ENCODE peak calls at places on chromosome 9, in five cellular contexts. One of them, this sample, is unnamed.

GRCh38 chr9:112091805-112092204 is 83.3 kb downstream of the SUSD1 start:
- DNase-seq in NCI-H2081: peak
- DNase-seq in SW 1271: peak
- DNase-seq in Caco-2: no peak
- DNase-seq in posterior vena cava: no peak
- DNase-seq in this sample: peak

GRCh38 chr9:129069128-129069824 is 11.6 kb upstream of the DOLPP1 start:
- DNase-seq in NCI-H2081: no peak
- DNase-seq in SW 1271: no peak
- DNase-seq in Caco-2: no peak
- DNase-seq in posterior vena cava: peak
- DNase-seq in this sample: peak

GRCh38 chr9:935348-935965 is 41.0 kb upstream of the DMRT3 start:
- DNase-seq in NCI-H2081: peak
- DNase-seq in SW 1271: no peak
- DNase-seq in Caco-2: peak
- DNase-seq in posterior vena cava: no peak
- DNase-seq in this sample: no peak

GRCh38 chr9:110452227-110452801 is 114.7 kb upstream of the TXNDC8 start:
- DNase-seq in NCI-H2081: no peak
- DNase-seq in SW 1271: peak
- DNase-seq in Caco-2: no peak
- DNase-seq in posterior vena cava: no peak
- DNase-seq in this sample: no peak

GRCh38 chr9:93091056-93091452 is 5.0 kb upstream of the CARD19 start:
- DNase-seq in NCI-H2081: no peak
- DNase-seq in SW 1271: no peak
- DNase-seq in Caco-2: no peak
- DNase-seq in posterior vena cava: peak
- DNase-seq in this sample: no peak

GRCh38 chr9:133848471-133848870 is 110.3 kb upstream of the SARDH start:
- DNase-seq in NCI-H2081: no peak
- DNase-seq in SW 1271: no peak
- DNase-seq in Caco-2: no peak
- DNase-seq in posterior vena cava: no peak
- DNase-seq in this sample: no peak

GRCh38 chr9:136808075-136808780 is 480 bp downstream of the RABL6 start:
- DNase-seq in NCI-H2081: no peak
- DNase-seq in SW 1271: no peak
- DNase-seq in Caco-2: peak
- DNase-seq in posterior vena cava: no peak
- DNase-seq in this sample: no peak

GRCh38 chr9:87063883-87064282 is 116.6 kb upstream of the GAS1 start:
- DNase-seq in NCI-H2081: no peak
- DNase-seq in SW 1271: no peak
- DNase-seq in Caco-2: no peak
- DNase-seq in posterior vena cava: no peak
- DNase-seq in this sample: no peak

GRCh38 chr9:38196721-38197120 is 127.7 kb upstream of the SHB start:
- DNase-seq in NCI-H2081: no peak
- DNase-seq in SW 1271: no peak
- DNase-seq in Caco-2: no peak
- DNase-seq in posterior vena cava: no peak
- DNase-seq in this sample: no peak

GRCh38 chr9:123678038-123678877 is 251.7 kb downstream of the DENND1A start:
- DNase-seq in NCI-H2081: peak
- DNase-seq in SW 1271: no peak
- DNase-seq in Caco-2: peak
- DNase-seq in posterior vena cava: no peak
- DNase-seq in this sample: no peak

GRCh38 chr9:136968333-136969127 is 8.8 kb upstream of the PTGDS start:
- DNase-seq in NCI-H2081: no peak
- DNase-seq in SW 1271: no peak
- DNase-seq in Caco-2: no peak
- DNase-seq in posterior vena cava: no peak
- DNase-seq in this sample: no peak

GRCh38 chr9:113966394-113966793 is 90.3 kb downstream of the ZNF618 start:
- DNase-seq in NCI-H2081: no peak
- DNase-seq in SW 1271: no peak
- DNase-seq in Caco-2: no peak
- DNase-seq in posterior vena cava: no peak
- DNase-seq in this sample: no peak

GRCh38 chr9:107813287-107813686 is 323.7 kb upstream of the KLF4 start:
- DNase-seq in NCI-H2081: no peak
- DNase-seq in SW 1271: no peak
- DNase-seq in Caco-2: no peak
- DNase-seq in posterior vena cava: no peak
- DNase-seq in this sample: no peak

GRCh38 chr9:114033397-114034103 is 44.5 kb downstream of the AMBP start:
- DNase-seq in NCI-H2081: no peak
- DNase-seq in SW 1271: no peak
- DNase-seq in Caco-2: peak
- DNase-seq in posterior vena cava: peak
- DNase-seq in this sample: no peak

GRCh38 chr9:2967779-2968178 is 123.9 kb upstream of the PUM3 start:
- DNase-seq in NCI-H2081: no peak
- DNase-seq in SW 1271: no peak
- DNase-seq in Caco-2: no peak
- DNase-seq in posterior vena cava: no peak
- DNase-seq in this sample: no peak

GRCh38 chr9:134165357-134166315 is 1.3 kb upstream of the RNU6ATAC start:
- DNase-seq in NCI-H2081: no peak
- DNase-seq in SW 1271: no peak
- DNase-seq in Caco-2: peak
- DNase-seq in posterior vena cava: peak
- DNase-seq in this sample: no peak

GRCh38 chr9:134839441-134840125 is 41.0 kb upstream of the FCN2 start:
- DNase-seq in NCI-H2081: no peak
- DNase-seq in SW 1271: no peak
- DNase-seq in Caco-2: no peak
- DNase-seq in posterior vena cava: no peak
- DNase-seq in this sample: no peak

GRCh38 chr9:135907006-135907434 is 326 bp downstream of the CAMSAP1 start:
- DNase-seq in NCI-H2081: no peak
- DNase-seq in SW 1271: no peak
- DNase-seq in Caco-2: no peak
- DNase-seq in posterior vena cava: no peak
- DNase-seq in this sample: no peak

GRCh38 chr9:71073494-71073893 is 47.9 kb downstream of the TRPM3 start:
- DNase-seq in NCI-H2081: no peak
- DNase-seq in SW 1271: no peak
- DNase-seq in Caco-2: no peak
- DNase-seq in posterior vena cava: no peak
- DNase-seq in this sample: no peak

GRCh38 chr9:2817987-2818386 is 25.9 kb downstream of the PUM3 start:
- DNase-seq in NCI-H2081: no peak
- DNase-seq in SW 1271: no peak
- DNase-seq in Caco-2: no peak
- DNase-seq in posterior vena cava: no peak
- DNase-seq in this sample: no peak

GRCh38 chr9:22068369-22068768 is 59.3 kb upstream of the CDKN2B start:
- DNase-seq in NCI-H2081: no peak
- DNase-seq in SW 1271: no peak
- DNase-seq in Caco-2: no peak
- DNase-seq in posterior vena cava: no peak
- DNase-seq in this sample: no peak

GRCh38 chr9:72753261-72753893 is 199.5 kb downstream of the ALDH1A1 start:
- DNase-seq in NCI-H2081: peak
- DNase-seq in SW 1271: no peak
- DNase-seq in Caco-2: no peak
- DNase-seq in posterior vena cava: no peak
- DNase-seq in this sample: no peak

GRCh38 chr9:89601856-89602562 is 2.8 kb upstream of the GADD45G start:
- DNase-seq in NCI-H2081: no peak
- DNase-seq in SW 1271: no peak
- DNase-seq in Caco-2: no peak
- DNase-seq in posterior vena cava: peak
- DNase-seq in this sample: no peak

GRCh38 chr9:81028504-81028903 is 660.8 kb downstream of the TLE1 start:
- DNase-seq in NCI-H2081: no peak
- DNase-seq in SW 1271: peak
- DNase-seq in Caco-2: no peak
- DNase-seq in posterior vena cava: no peak
- DNase-seq in this sample: no peak

GRCh38 chr9:128550770-128551651 is 1.4 kb upstream of the SPTAN1 start:
- DNase-seq in NCI-H2081: no peak
- DNase-seq in SW 1271: no peak
- DNase-seq in Caco-2: no peak
- DNase-seq in posterior vena cava: no peak
- DNase-seq in this sample: no peak

GRCh38 chr9:129501771-129502324 is 119.1 kb downstream of the C9orf50 start:
- DNase-seq in NCI-H2081: no peak
- DNase-seq in SW 1271: no peak
- DNase-seq in Caco-2: no peak
- DNase-seq in posterior vena cava: no peak
- DNase-seq in this sample: no peak

GRCh38 chr9:106420511-106420944 is 442.4 kb upstream of the ZNF462 start:
- DNase-seq in NCI-H2081: no peak
- DNase-seq in SW 1271: no peak
- DNase-seq in Caco-2: no peak
- DNase-seq in posterior vena cava: no peak
- DNase-seq in this sample: no peak

GRCh38 chr9:135478191-135478590 is 1.4 kb upstream of the PPP1R26 start:
- DNase-seq in NCI-H2081: no peak
- DNase-seq in SW 1271: no peak
- DNase-seq in Caco-2: no peak
- DNase-seq in posterior vena cava: no peak
- DNase-seq in this sample: no peak

GRCh38 chr9:113306566-113306965 is 3.4 kb upstream of the RNF183 start:
- DNase-seq in NCI-H2081: no peak
- DNase-seq in SW 1271: no peak
- DNase-seq in Caco-2: no peak
- DNase-seq in posterior vena cava: no peak
- DNase-seq in this sample: no peak

GRCh38 chr9:94511943-94512265 is 43.0 kb upstream of the PCAT7 start:
- DNase-seq in NCI-H2081: no peak
- DNase-seq in SW 1271: no peak
- DNase-seq in Caco-2: no peak
- DNase-seq in posterior vena cava: no peak
- DNase-seq in this sample: no peak

GRCh38 chr9:2788948-2789347 is 54.9 kb downstream of the PUM3 start:
- DNase-seq in NCI-H2081: no peak
- DNase-seq in SW 1271: no peak
- DNase-seq in Caco-2: no peak
- DNase-seq in posterior vena cava: no peak
- DNase-seq in this sample: no peak

GRCh38 chr9:84314306-84314705 is 26.3 kb downstream of the SLC28A3 start:
- DNase-seq in NCI-H2081: no peak
- DNase-seq in SW 1271: no peak
- DNase-seq in Caco-2: no peak
- DNase-seq in posterior vena cava: no peak
- DNase-seq in this sample: no peak

GRCh38 chr9:134358026-134358967 is 32.0 kb downstream of the RXRA start:
- DNase-seq in NCI-H2081: no peak
- DNase-seq in SW 1271: no peak
- DNase-seq in Caco-2: no peak
- DNase-seq in posterior vena cava: no peak
- DNase-seq in this sample: no peak

GRCh38 chr9:36985769-36986547 is 48.1 kb downstream of the PAX5 start:
- DNase-seq in NCI-H2081: no peak
- DNase-seq in SW 1271: no peak
- DNase-seq in Caco-2: no peak
- DNase-seq in posterior vena cava: peak
- DNase-seq in this sample: no peak

This sample was measured in NCI-H2107.